ENCODE peak calls at places on chromosomes 7 and 10, in four cellular contexts. P is NCI-H748 treated with DMSO at 0.1 percent for 48 hours; G is activated naive CD4-positive, alpha-beta T cell treated with anti-CD3 and anti-CD28 coated beads for 36 hours; Z is SW480. V is an unnamed sample.

GRCh38 chr7:3266240-3266639 is 34.8 kb upstream of the SDK1 start:
- DNase-seq in Z (no peak), P (peak; percentile 57), G (no peak), V (no peak)

GRCh38 chr7:112707655-112708054 is 82.5 kb downstream of the TMEM168 start:
- DNase-seq in P (no peak), Z (no peak), G (no peak), V (no peak)

GRCh38 chr7:22351329-22351692 is 5.6 kb downstream of the RAPGEF5 start:
- DNase-seq in Z (no peak), P (no peak), G (no peak), V (no peak)

GRCh38 chr7:66549466-66549865 is 79.2 kb upstream of the KCTD7 start:
- DNase-seq in G (no peak), P (no peak), Z (no peak), V (no peak)

GRCh38 chr10:86966008-86966654 is 2.2 kb upstream of the ADIRF start:
- DNase-seq in Z (no peak), G (peak; percentile 51), P (no peak), V (no peak)

GRCh38 chr10:132906836-132907235 is 35.5 kb downstream of the CFAP46 start:
- DNase-seq in G (no peak), Z (no peak), P (no peak), V (no peak)

GRCh38 chr7:7424151-7424873 is 111.4 kb downstream of the COL28A1 start:
- DNase-seq in P (peak; percentile 78), Z (peak; percentile 79), G (peak; percentile 52), V (peak; percentile 83)

GRCh38 chr7:132655071-132655761 is 78.9 kb upstream of the PLXNA4 start:
- DNase-seq in P (no peak), Z (no peak), G (peak; percentile 85), V (no peak)

GRCh38 chr10:4650109-4650508 is 175.9 kb upstream of the AKR1E2 start:
- DNase-seq in G (no peak), P (peak; percentile 30), Z (no peak), V (no peak)